ENCODE peak calls at places on chromosomes 12 and 14, in seven cellular contexts. W is neural progenitor cell, F is heart left ventricle, R is WTC11, P is osteoblast, S is stomach, D is dorsolateral prefrontal cortex. T is an unnamed sample.
A peak's percentile ranks its signal among the peaks of the same experiment; 100 is the strongest.

GRCh38 chr12:64835926-64836325 is 11.5 kb downstream of the TBC1D30 start:
- DNase-seq in W (no peak), F (no peak), R (no peak), P (no peak), S (no peak), D (no peak), T (no peak)

GRCh38 chr12:33438890-33439586 is 581 bp downstream of the SYT10 start:
- DNase-seq in W (peak; percentile 51), F (no peak), R (peak; percentile 57), P (peak; percentile 35), S (no peak), D (no peak), T (peak; percentile 23)

GRCh38 chr12:19575307-19576243 is 136.3 kb downstream of the AEBP2 start:
- DNase-seq in W (no peak), F (peak; percentile 80), R (no peak), P (peak; percentile 50), S (peak; percentile 39), D (no peak), T (peak; percentile 15)

GRCh38 chr12:3168775-3169221 is 91.6 kb downstream of the TSPAN9 start:
- DNase-seq in W (no peak), F (no peak), R (no peak), P (peak; percentile 97), S (no peak), D (peak; percentile 85), T (no peak)

GRCh38 chr14:49552630-49553029 is 33.5 kb downstream of the RPS29 start:
- DNase-seq in W (no peak), F (no peak), R (no peak), P (peak; percentile 68), S (no peak), D (no peak), T (no peak)

GRCh38 chr12:12221560-12221959 is 45.3 kb downstream of the LRP6 start:
- DNase-seq in W (peak; percentile 25), F (no peak), R (no peak), P (no peak), S (no peak), D (no peak), T (no peak)

GRCh38 chr12:59596232-59597143 is 659 bp downstream of the SLC16A7 start:
- DNase-seq in W (peak; percentile 87), F (peak; percentile 91), R (peak; percentile 73), P (peak; percentile 77), S (peak; percentile 82), D (peak; percentile 80), T (peak; percentile 72)

GRCh38 chr14:21825845-21826244 is 152.2 kb upstream of the OR4E1 start:
- DNase-seq in W (no peak), F (no peak), R (no peak), P (peak; percentile 1), S (no peak), D (no peak), T (no peak)

GRCh38 chr12:43370299-43370698 is 181.7 kb downstream of the ADAMTS20 start:
- DNase-seq in W (no peak), F (no peak), R (no peak), P (peak; percentile 47), S (no peak), D (no peak), T (no peak)

GRCh38 chr14:90624228-90624627 is 192.0 kb downstream of the TTC7B start:
- DNase-seq in W (no peak), F (peak; percentile 60), R (no peak), P (no peak), S (no peak), D (no peak), T (no peak)

GRCh38 chr12:98085360-98085759 is 430.0 kb upstream of the TMPO start:
- DNase-seq in W (no peak), F (no peak), R (no peak), P (no peak), S (no peak), D (no peak), T (no peak)

GRCh38 chr12:105933671-105934665 is 204.8 kb downstream of the NUAK1 start:
- DNase-seq in W (no peak), F (no peak), R (no peak), P (peak; percentile 87), S (no peak), D (peak; percentile 60), T (no peak)

GRCh38 chr14:22505751-22506710 is 83.0 kb downstream of the DAD1 start:
- DNase-seq in W (no peak), F (no peak), R (no peak), P (no peak), S (no peak), D (no peak), T (no peak)

GRCh38 chr12:68981536-68981935 is 48.6 kb upstream of the CPM start:
- DNase-seq in W (no peak), F (no peak), R (no peak), P (no peak), S (no peak), D (no peak), T (no peak)

GRCh38 chr14:67544590-67544989 is 11.5 kb downstream of the PLEKHH1 start:
- DNase-seq in W (no peak), F (no peak), R (no peak), P (no peak), S (no peak), D (no peak), T (no peak)

DNA sequence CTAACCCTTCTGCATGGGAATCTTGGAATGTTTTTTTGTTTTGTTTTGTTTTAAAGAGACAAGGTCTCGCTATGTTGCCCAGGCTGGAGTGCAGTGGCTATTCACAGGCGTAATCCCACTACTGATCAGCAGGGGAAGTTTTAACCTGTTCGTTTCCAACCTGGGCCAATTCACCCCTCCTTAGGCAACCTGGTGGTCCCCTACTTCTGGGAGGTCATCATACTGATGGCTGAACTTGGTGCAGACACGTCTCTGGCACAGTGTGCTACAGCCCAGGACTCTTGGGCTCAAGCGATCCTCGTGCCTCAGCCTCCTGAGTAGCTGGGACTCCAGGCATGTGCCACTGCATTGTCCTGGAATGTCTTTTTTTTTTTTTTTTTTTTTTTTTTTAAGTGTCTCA is 48.9 kb upstream of the ISM2 start:
- DNase-seq in W (no peak), F (no peak), R (no peak), P (no peak), S (no peak), D (no peak), T (peak; percentile 10)
- TF ChIP-seq CTCF in W (peak; percentile 21), F (no peak), R (no peak), P (peak; percentile 22), S (no peak), D (no peak), T (no peak)

GRCh38 chr12:89524201-89525001 is at the start of gene GALNT4:
- DNase-seq in W (peak; percentile 90), F (peak; percentile 89), R (peak; percentile 90), P (peak; percentile 99), S (peak; percentile 90), D (peak; percentile 74), T (peak; percentile 87)

GRCh38 chr12:89528434-89528833 is 2.6 kb upstream of the POC1B start:
- DNase-seq in W (no peak), F (no peak), R (no peak), P (no peak), S (no peak), D (no peak), T (no peak)

GRCh38 chr12:89525824-89526770 is at the start of gene POC1B:
- DNase-seq in W (peak; percentile 90), F (peak; percentile 86), R (peak; percentile 86), P (peak; percentile 90), S (peak; percentile 80), D (peak; percentile 85), T (peak; percentile 81)

GRCh38 chr12:89521348-89522238 is 3.0 kb downstream of the GALNT4 start:
- DNase-seq in W (no peak), F (no peak), R (no peak), P (peak; percentile 67), S (no peak), D (no peak), T (no peak)

DNA sequence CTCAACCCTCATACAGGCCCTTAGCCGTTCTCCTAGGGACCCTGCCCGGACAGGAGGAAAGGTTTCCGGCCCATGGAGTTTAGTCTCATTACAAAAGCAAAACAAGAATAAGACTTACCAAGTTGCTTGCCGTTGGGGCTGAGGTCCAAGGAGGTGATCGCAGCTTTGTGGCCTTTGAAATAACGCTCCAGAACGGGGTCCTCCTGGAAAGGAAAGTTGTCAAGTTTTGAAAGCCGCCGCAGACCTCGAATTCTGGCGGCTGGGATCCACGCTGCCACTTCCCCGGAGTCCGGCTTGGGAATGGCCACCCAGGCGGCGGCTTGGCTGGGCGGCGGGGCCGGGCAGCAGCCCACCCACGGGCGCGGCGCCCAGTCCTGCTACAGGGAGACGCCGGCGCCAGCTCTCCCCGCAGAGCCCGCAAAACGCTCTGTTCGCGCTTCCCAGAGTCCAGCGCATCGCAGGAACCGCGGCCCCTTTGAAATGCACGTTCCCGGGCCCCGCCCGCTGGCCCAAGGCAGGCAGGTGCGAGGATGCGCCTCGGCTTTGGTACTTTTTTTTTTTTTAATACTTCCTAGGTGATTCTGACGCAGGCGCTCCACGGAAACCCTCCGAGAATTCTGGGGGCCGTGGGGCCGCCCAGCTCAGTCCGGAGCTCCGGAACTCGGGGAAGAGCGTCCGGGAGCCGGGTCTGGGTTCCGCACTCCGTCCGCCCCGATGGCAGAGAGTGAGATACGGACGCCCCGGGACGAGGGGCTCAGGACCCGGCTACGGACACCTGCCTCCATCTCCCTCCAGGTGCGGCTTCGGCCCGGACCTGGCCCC is 617 bp upstream of the GALNT4 start:
- DNase-seq in W (peak; percentile 73), F (peak; percentile 50), R (peak; percentile 66), P (peak; percentile 81), S (peak; percentile 52), D (peak; percentile 17), T (peak; percentile 43)
- TF ChIP-seq CTCF in W (no peak), F (no peak), R (peak; percentile 15), P (no peak), S (no peak), D (no peak), T (peak; percentile 23)

DNA sequence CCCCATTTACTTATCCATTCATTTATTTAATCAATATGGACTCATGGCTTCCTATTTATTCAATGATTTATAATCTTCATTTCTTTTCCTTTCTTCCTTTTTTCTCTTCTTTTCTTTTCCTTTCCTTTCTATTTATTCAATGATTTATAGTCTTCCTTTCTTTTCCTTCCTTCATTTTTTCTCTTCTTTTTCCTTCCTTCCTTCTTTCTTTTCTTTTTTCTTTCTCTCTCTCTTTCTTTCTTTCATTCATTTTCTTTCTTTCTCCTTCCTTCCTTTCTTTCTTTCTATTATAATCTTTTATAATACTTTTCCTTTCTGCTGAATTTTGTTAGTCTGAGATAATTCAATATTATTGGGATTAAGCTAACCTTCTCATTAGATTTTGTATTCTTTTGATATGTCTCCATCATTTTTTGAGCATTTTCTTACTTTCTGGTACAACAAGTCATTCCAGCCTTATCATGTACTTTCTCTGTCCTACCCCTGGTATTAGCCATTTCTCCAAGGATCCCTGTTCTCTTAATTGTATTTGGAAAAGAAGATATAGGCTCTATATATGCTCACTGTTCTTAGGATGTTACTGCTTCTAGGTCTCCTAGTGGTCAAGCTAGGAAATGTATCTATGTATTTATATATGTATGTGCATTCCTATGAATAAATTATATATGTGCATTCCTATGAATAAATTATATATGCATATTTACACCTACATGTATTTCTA is 12.1 kb downstream of the LACRT start:
- DNase-seq in W (no peak), F (no peak), R (no peak), P (no peak), S (no peak), D (no peak), T (no peak)
- TF ChIP-seq CTCF in W (peak; percentile 53), F (no peak), R (no peak), P (peak; percentile 40), S (no peak), D (no peak), T (peak; percentile 49)

DNA sequence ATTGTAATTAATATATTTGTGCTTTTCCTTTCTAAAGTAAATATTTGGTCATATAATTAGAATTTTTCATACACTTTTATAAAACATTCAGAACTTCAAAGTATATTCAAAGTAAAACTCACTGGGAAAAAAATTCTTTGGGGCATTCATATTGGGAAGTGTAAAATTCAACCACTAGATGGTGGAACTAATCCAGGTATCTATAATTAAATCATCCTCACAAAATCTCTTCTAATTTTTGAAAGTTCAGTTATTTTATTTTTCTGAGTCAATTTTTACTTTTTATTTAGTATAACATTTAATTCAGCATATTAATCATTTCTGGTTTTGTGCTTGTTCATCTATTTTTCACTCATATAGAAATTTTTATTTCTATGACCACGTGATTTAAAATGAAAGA is 81.0 kb downstream of the NTS start:
- DNase-seq in W (no peak), F (no peak), R (no peak), P (peak; percentile 61), S (no peak), D (no peak), T (no peak)
- TF ChIP-seq CTCF in W (peak; percentile 35), F (peak; percentile 39), R (peak; percentile 9), P (peak; percentile 32), S (no peak), D (peak; percentile 48), T (peak; percentile 67)